ENCODE peak calls at places on chromosomes 6 and 20, in six cellular contexts. One of them, this sample, is unnamed.
A peak's percentile ranks its signal among the peaks of the same experiment; 100 is the strongest.

GRCh38 chr6:75098709-75099108 is 107.1 kb downstream of the COL12A1 start:
- DNase-seq in germinal center: no peak
- DNase-seq in T-helper 2 cell: no peak
- DNase-seq in cardiac muscle cell: no peak
- DNase-seq in EL: peak; percentile 97
- DNase-seq in lower lobe of right lung: no peak
- DNase-seq in this sample: peak; percentile 9

GRCh38 chr6:157272372-157272771 is 50.9 kb downstream of the TMEM242 start:
- DNase-seq in cardiac muscle cell: no peak
- DNase-seq in germinal center: no peak
- DNase-seq in EL: no peak
- DNase-seq in T-helper 2 cell: no peak
- DNase-seq in lower lobe of right lung: no peak
- DNase-seq in this sample: no peak

GRCh38 chr20:24836900-24837299 is 112.2 kb upstream of the CST7 start:
- DNase-seq in cardiac muscle cell: peak; percentile 8
- DNase-seq in lower lobe of right lung: no peak
- DNase-seq in germinal center: no peak
- DNase-seq in EL: no peak
- DNase-seq in T-helper 2 cell: no peak
- DNase-seq in this sample: no peak

GRCh38 chr6:56699066-56699654 is 56.5 kb upstream of the DST start:
- DNase-seq in T-helper 2 cell: no peak
- DNase-seq in lower lobe of right lung: no peak
- DNase-seq in EL: peak; percentile 34
- DNase-seq in cardiac muscle cell: no peak
- DNase-seq in germinal center: peak; percentile 4
- DNase-seq in this sample: no peak

GRCh38 chr6:137536104-137536773 is 42.0 kb upstream of the OLIG3 start:
- DNase-seq in lower lobe of right lung: no peak
- DNase-seq in EL: no peak
- DNase-seq in T-helper 2 cell: no peak
- DNase-seq in cardiac muscle cell: no peak
- DNase-seq in germinal center: no peak
- DNase-seq in this sample: no peak

GRCh38 chr6:43952746-43953145 is 174.5 kb downstream of the MRPL14 start:
- DNase-seq in lower lobe of right lung: no peak
- DNase-seq in cardiac muscle cell: no peak
- DNase-seq in germinal center: no peak
- DNase-seq in T-helper 2 cell: no peak
- DNase-seq in EL: no peak
- DNase-seq in this sample: no peak

GRCh38 chr20:52996726-52997125 is 24.6 kb downstream of the TSHZ2 start:
- DNase-seq in EL: no peak
- DNase-seq in cardiac muscle cell: no peak
- DNase-seq in germinal center: no peak
- DNase-seq in T-helper 2 cell: no peak
- DNase-seq in lower lobe of right lung: no peak
- DNase-seq in this sample: no peak

GRCh38 chr6:134512946-134513345 is 195.0 kb upstream of the SGK1 start:
- DNase-seq in EL: no peak
- DNase-seq in germinal center: no peak
- DNase-seq in cardiac muscle cell: no peak
- DNase-seq in lower lobe of right lung: peak; percentile 62
- DNase-seq in T-helper 2 cell: no peak
- DNase-seq in this sample: no peak

GRCh38 chr6:39867592-39867991 is 66.7 kb downstream of the MOCS1 start:
- DNase-seq in germinal center: no peak
- DNase-seq in lower lobe of right lung: no peak
- DNase-seq in EL: no peak
- DNase-seq in T-helper 2 cell: no peak
- DNase-seq in cardiac muscle cell: no peak
- DNase-seq in this sample: no peak

GRCh38 chr6:144327081-144327480 is 41.9 kb downstream of the UTRN start:
- DNase-seq in lower lobe of right lung: no peak
- DNase-seq in germinal center: no peak
- DNase-seq in EL: no peak
- DNase-seq in cardiac muscle cell: no peak
- DNase-seq in T-helper 2 cell: no peak
- DNase-seq in this sample: no peak

GRCh38 chr6:129795261-129795660 is 65.9 kb downstream of the TMEM244 start:
- DNase-seq in cardiac muscle cell: no peak
- DNase-seq in EL: no peak
- DNase-seq in lower lobe of right lung: no peak
- DNase-seq in T-helper 2 cell: no peak
- DNase-seq in germinal center: no peak
- DNase-seq in this sample: peak; percentile 40

GRCh38 chr6:43222418-43223059 is 6.7 kb downstream of the DNPH1 start:
- DNase-seq in cardiac muscle cell: no peak
- DNase-seq in germinal center: no peak
- DNase-seq in EL: no peak
- DNase-seq in T-helper 2 cell: no peak
- DNase-seq in lower lobe of right lung: no peak
- DNase-seq in this sample: no peak

GRCh38 chr20:34824861-34825529 is 456 bp downstream of the NCOA6 start:
- DNase-seq in germinal center: peak; percentile 78
- DNase-seq in EL: peak; percentile 55
- DNase-seq in cardiac muscle cell: peak; percentile 85
- DNase-seq in lower lobe of right lung: peak; percentile 79
- DNase-seq in T-helper 2 cell: peak; percentile 65
- DNase-seq in this sample: no peak

GRCh38 chr20:54268941-54269340 is 61.1 kb downstream of the PFDN4 start:
- DNase-seq in T-helper 2 cell: no peak
- DNase-seq in cardiac muscle cell: no peak
- DNase-seq in EL: no peak
- DNase-seq in germinal center: no peak
- DNase-seq in lower lobe of right lung: no peak
- DNase-seq in this sample: no peak

GRCh38 chr20:17727351-17727750 is 27.6 kb downstream of the BANF2 start:
- DNase-seq in cardiac muscle cell: no peak
- DNase-seq in T-helper 2 cell: no peak
- DNase-seq in lower lobe of right lung: no peak
- DNase-seq in germinal center: no peak
- DNase-seq in EL: no peak
- DNase-seq in this sample: no peak

GRCh38 chr6:8047466-8048292 is 16.5 kb downstream of the BLOC1S5 start:
- DNase-seq in T-helper 2 cell: no peak
- DNase-seq in germinal center: no peak
- DNase-seq in lower lobe of right lung: no peak
- DNase-seq in cardiac muscle cell: no peak
- DNase-seq in EL: no peak
- DNase-seq in this sample: no peak